ENCODE peak calls at places on chromosomes 5 and 9, in nine cellular contexts. W is endodermal cell, G is breast epithelium, S is bronchial epithelial cell, R is Peyer's patch, V is PC-9, Z is choroid plexus epithelial cell, U is esophagus squamous epithelium, H is epithelial cell of proximal tubule. A is an unnamed sample.

GRCh38 chr9:131502781-131503625 is at the start of gene POMT1:
- DNase-seq in W (peak), G (peak), S (peak), R (peak), V (no peak), Z (peak), U (peak), H (no peak), A (peak)

GRCh38 chr5:170638454-170639220 is 134.8 kb downstream of the KCNIP1 start:
- DNase-seq in W (peak), G (peak), S (peak), R (no peak), V (peak), Z (peak), U (no peak), H (no peak), A (peak)

GRCh38 chr5:116176124-116176523 is 91.3 kb downstream of the COMMD10 start:
- DNase-seq in W (no peak), G (no peak), S (peak), R (no peak), V (no peak), Z (peak), U (no peak), H (peak), A (peak)

GRCh38 chr9:98523231-98523901 is 185.4 kb downstream of the GABBR2 start:
- DNase-seq in W (peak), G (no peak), S (peak), R (no peak), V (no peak), Z (peak), U (no peak), H (no peak), A (peak)

GRCh38 chr5:140084466-140084865 is 29.4 kb upstream of the PURA start:
- DNase-seq in W (no peak), G (no peak), S (no peak), R (no peak), V (no peak), Z (no peak), U (no peak), H (no peak), A (no peak)

GRCh38 chr9:117205806-117206205 is 209.1 kb downstream of the ASTN2 start:
- DNase-seq in W (no peak), G (no peak), S (peak), R (no peak), V (no peak), Z (peak), U (no peak), H (no peak), A (no peak)

GRCh38 chr9:71010258-71010657 is 111.2 kb downstream of the TRPM3 start:
- DNase-seq in W (no peak), G (no peak), S (no peak), R (no peak), V (no peak), Z (no peak), U (no peak), H (no peak), A (no peak)

GRCh38 chr9:105679406-105680022 is 14.8 kb upstream of the TMEM38B start:
- DNase-seq in W (no peak), G (no peak), S (no peak), R (no peak), V (no peak), Z (no peak), U (no peak), H (no peak), A (no peak)

GRCh38 chr9:6354072-6354686 is 26.0 kb downstream of the TPD52L3 start:
- DNase-seq in W (peak), G (no peak), S (peak), R (no peak), V (no peak), Z (peak), U (no peak), H (no peak), A (peak)

GRCh38 chr9:127130661-127131538 is 8.5 kb upstream of the ANGPTL2 start:
- DNase-seq in W (no peak), G (no peak), S (peak), R (no peak), V (peak), Z (peak), U (no peak), H (peak), A (peak)

GRCh38 chr5:13034048-13034447 is 910.4 kb downstream of the DNAH5 start:
- DNase-seq in W (no peak), G (no peak), S (peak), R (no peak), V (no peak), Z (peak), U (no peak), H (no peak), A (peak)

GRCh38 chr5:84411832-84412605 is 27.3 kb upstream of the EDIL3 start:
- DNase-seq in W (no peak), G (no peak), S (peak), R (no peak), V (no peak), Z (peak), U (no peak), H (no peak), A (peak)

GRCh38 chr9:70130266-70130665 is 86.6 kb downstream of the MAMDC2 start:
- DNase-seq in W (no peak), G (no peak), S (peak), R (no peak), V (peak), Z (no peak), U (no peak), H (no peak), A (peak)

GRCh38 chr5:123868267-123868666 is 356.3 kb downstream of the CSNK1G3 start:
- DNase-seq in W (no peak), G (no peak), S (no peak), R (no peak), V (no peak), Z (no peak), U (no peak), H (no peak), A (no peak)

GRCh38 chr9:94882953-94883641 is 156.6 kb downstream of the AOPEP start:
- DNase-seq in W (no peak), G (no peak), S (no peak), R (no peak), V (no peak), Z (no peak), U (no peak), H (no peak), A (no peak)

GRCh38 chr5:36442796-36443195 is 141.1 kb upstream of the RANBP3L start:
- DNase-seq in W (no peak), G (no peak), S (peak), R (no peak), V (peak), Z (peak), U (no peak), H (no peak), A (peak)

GRCh38 chr5:136133416-136134383 is 1.1 kb downstream of the SMAD5 start:
- DNase-seq in W (peak), G (no peak), S (peak), R (peak), V (peak), Z (peak), U (no peak), H (no peak), A (peak)

GRCh38 chr9:80707120-80707519 is 982.2 kb downstream of the TLE1 start:
- DNase-seq in W (no peak), G (no peak), S (peak), R (no peak), V (no peak), Z (peak), U (no peak), H (peak), A (peak)

DNA sequence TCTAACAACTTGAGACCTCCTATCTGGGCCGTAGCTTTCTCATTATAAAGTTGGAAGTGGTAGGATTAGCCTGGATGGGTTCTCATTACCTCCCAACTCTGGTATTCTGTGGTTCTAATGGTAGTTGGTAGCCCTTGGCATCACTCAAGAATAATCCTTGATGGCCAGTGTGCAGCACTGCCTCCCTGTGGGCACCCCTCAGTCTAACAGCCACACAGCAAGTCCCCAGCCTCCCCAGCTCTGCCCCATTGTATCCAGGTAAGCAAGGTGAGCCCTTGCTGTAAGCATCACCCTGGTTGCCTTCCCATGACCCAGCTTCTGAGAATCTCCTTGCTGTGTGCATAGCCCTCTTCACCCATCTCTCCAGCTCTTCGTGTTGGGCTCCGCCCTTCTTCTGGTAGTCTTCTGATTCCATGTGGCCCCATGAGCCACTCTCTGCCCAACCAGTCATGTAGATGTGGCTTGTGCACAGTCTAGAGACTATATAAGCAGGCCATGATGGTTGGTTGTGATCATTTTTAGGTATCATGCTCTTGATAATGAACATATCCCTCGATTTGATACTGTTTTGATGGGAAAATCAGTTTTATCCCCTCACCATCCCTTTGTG is 57.6 kb upstream of the GRHPR start:
- DNase-seq in W (peak), G (no peak), S (peak), R (no peak), V (no peak), Z (no peak), U (no peak), H (no peak), A (peak)
- TF ChIP-seq CTCF in W (peak), G (no peak), S (no peak), R (no peak), V (no peak), Z (peak), U (no peak), H (peak), A (no peak)

GRCh38 chr9:76297721-76298239 is 96.4 kb downstream of the RFK start:
- DNase-seq in W (no peak), G (no peak), S (no peak), R (no peak), V (no peak), Z (peak), U (no peak), H (no peak), A (no peak)

GRCh38 chr9:76296561-76297276 is 97.5 kb downstream of the RFK start:
- DNase-seq in W (no peak), G (no peak), S (no peak), R (no peak), V (no peak), Z (no peak), U (no peak), H (no peak), A (peak)

GRCh38 chr9:76294301-76294700 is 99.9 kb downstream of the RFK start:
- DNase-seq in W (no peak), G (no peak), S (no peak), R (no peak), V (no peak), Z (no peak), U (no peak), H (no peak), A (no peak)

GRCh38 chr9:76302543-76302942 is 91.7 kb downstream of the RFK start:
- DNase-seq in W (no peak), G (no peak), S (no peak), R (no peak), V (no peak), Z (no peak), U (no peak), H (no peak), A (no peak)

GRCh38 chr9:76298497-76299144 is 95.6 kb downstream of the RFK start:
- DNase-seq in W (peak), G (no peak), S (peak), R (no peak), V (no peak), Z (peak), U (no peak), H (no peak), A (peak)
- TF ChIP-seq CTCF in W (peak), G (no peak), S (peak), R (no peak), V (peak), Z (peak), U (no peak), H (peak), A (peak)

GRCh38 chr5:159216454-159216853 is 7.1 kb upstream of the RNF145 start:
- DNase-seq in W (no peak), G (no peak), S (no peak), R (no peak), V (no peak), Z (peak), U (no peak), H (no peak), A (no peak)
- TF ChIP-seq CTCF in W (no peak), G (no peak), S (no peak), R (no peak), V (no peak), Z (peak), U (no peak), H (no peak), A (no peak)

GRCh38 chr9:133874061-133874638 is 118.0 kb downstream of the VAV2 start:
- DNase-seq in W (no peak), G (no peak), S (peak), R (no peak), V (peak), Z (peak), U (no peak), H (peak), A (peak)
- TF ChIP-seq CTCF in W (no peak), G (no peak), S (no peak), R (no peak), V (no peak), Z (no peak), U (no peak), H (no peak), A (no peak)